ENCODE peak calls at places on chromosomes 1 and 21, in five cellular contexts. E is ACHN, F is A549, M is WERI-Rb-1, R is GM12891. A is an unnamed sample.

GRCh38 chr1:235844776-235845175 is 21.9 kb downstream of the LYST start:
- DNase-seq in F (no peak), E (no peak), M (no peak), R (no peak), A (no peak)

GRCh38 chr1:113057006-113057405 is 16.0 kb upstream of the LRIG2 start:
- DNase-seq in F (no peak), M (peak; percentile 24), R (no peak), E (peak; percentile 30), A (no peak)

GRCh38 chr1:221575605-221576004 is 166.3 kb downstream of the DUSP10 start:
- DNase-seq in E (no peak), F (no peak), R (no peak), M (no peak), A (no peak)

GRCh38 chr1:76865696-76866291 is 1.5 kb upstream of the ST6GALNAC5 start:
- DNase-seq in F (no peak), R (no peak), M (peak; percentile 47), E (no peak), A (no peak)

GRCh38 chr1:203573730-203574129 is 52.9 kb upstream of the ATP2B4 start:
- DNase-seq in E (no peak), R (no peak), M (no peak), F (no peak), A (no peak)

GRCh38 chr1:1259948-1260614 is 13.6 kb upstream of the C1QTNF12 start:
- DNase-seq in E (no peak), R (no peak), F (no peak), M (no peak), A (no peak)

GRCh38 chr1:89540406-89540970 is 15.9 kb downstream of the LRRC8B start:
- DNase-seq in R (no peak), M (no peak), E (no peak), F (no peak), A (peak; percentile 34)

GRCh38 chr1:93728480-93729131 is 47.0 kb upstream of the BCAR3 start:
- DNase-seq in E (no peak), M (no peak), R (no peak), F (no peak), A (no peak)

GRCh38 chr1:156119503-156120209 is 5.1 kb downstream of the LMNA start:
- DNase-seq in F (no peak), R (no peak), M (peak; percentile 72), E (peak; percentile 66), A (no peak)

GRCh38 chr1:206898089-206898908 is 1.1 kb downstream of the IL24 start:
- DNase-seq in E (peak; percentile 28), R (no peak), F (peak; percentile 35), M (no peak), A (peak; percentile 55)

GRCh38 chr1:3162483-3162882 is 93.5 kb downstream of the PRDM16 start:
- DNase-seq in F (no peak), R (no peak), E (no peak), M (no peak), A (no peak)

GRCh38 chr1:161045749-161046573 is at the start of gene USF1:
- DNase-seq in E (peak; percentile 97), M (peak; percentile 98), F (peak; percentile 96), R (peak; percentile 75), A (peak; percentile 98)

GRCh38 chr1:224579526-224579925 is 36.6 kb upstream of the CNIH3 start:
- DNase-seq in E (no peak), F (no peak), R (no peak), M (no peak), A (no peak)

GRCh38 chr21:44907966-44908364 is 12.7 kb downstream of the ITGB2 start:
- DNase-seq in E (no peak), F (no peak), R (no peak), M (no peak), A (peak; percentile 62)